ENCODE peak calls at places on chromosome 7, in nine cellular contexts. One of them, this sample, is unnamed.

GRCh38 chr7:16724344-16724743 is 29.2 kb upstream of the TSPAN13 start:
- DNase-seq in mammary epithelial cell: no peak
- DNase-seq in SK-N-SH: no peak
- DNase-seq in adipocyte: no peak
- DNase-seq in CD8-positive, alpha-beta T cell: no peak
- DNase-seq in spleen: no peak
- DNase-seq in adrenal gland: no peak
- DNase-seq in aorta: no peak
- DNase-seq in HCT116: no peak
- DNase-seq in this sample: no peak

GRCh38 chr7:87702326-87702725 is 74.1 kb downstream of the RUNDC3B start:
- DNase-seq in mammary epithelial cell: peak; percentile 83
- DNase-seq in SK-N-SH: no peak
- DNase-seq in adipocyte: peak; percentile 72
- DNase-seq in CD8-positive, alpha-beta T cell: no peak
- DNase-seq in spleen: no peak
- DNase-seq in adrenal gland: no peak
- DNase-seq in aorta: no peak
- DNase-seq in HCT116: no peak
- DNase-seq in this sample: no peak

GRCh38 chr7:154304740-154305679 is 252.8 kb downstream of the DPP6 start:
- DNase-seq in mammary epithelial cell: no peak
- DNase-seq in SK-N-SH: peak; percentile 98
- DNase-seq in adipocyte: no peak
- DNase-seq in CD8-positive, alpha-beta T cell: no peak
- DNase-seq in spleen: no peak
- DNase-seq in adrenal gland: peak; percentile 58
- DNase-seq in aorta: no peak
- DNase-seq in HCT116: no peak
- DNase-seq in this sample: no peak

GRCh38 chr7:108454674-108455523 is 1.3 kb downstream of the NRCAM start:
- DNase-seq in mammary epithelial cell: peak; percentile 32
- DNase-seq in SK-N-SH: peak; percentile 90
- DNase-seq in adipocyte: peak; percentile 45
- DNase-seq in CD8-positive, alpha-beta T cell: peak; percentile 24
- DNase-seq in spleen: peak; percentile 81
- DNase-seq in adrenal gland: peak; percentile 65
- DNase-seq in aorta: no peak
- DNase-seq in HCT116: no peak
- DNase-seq in this sample: no peak

GRCh38 chr7:80170445-80170844 is 35.8 kb downstream of the GNAI1 start:
- DNase-seq in mammary epithelial cell: no peak
- DNase-seq in SK-N-SH: no peak
- DNase-seq in adipocyte: no peak
- DNase-seq in CD8-positive, alpha-beta T cell: no peak
- DNase-seq in spleen: no peak
- DNase-seq in adrenal gland: no peak
- DNase-seq in aorta: no peak
- DNase-seq in HCT116: no peak
- DNase-seq in this sample: no peak

GRCh38 chr7:29369909-29370488 is 175.4 kb downstream of the CHN2 start:
- DNase-seq in mammary epithelial cell: no peak
- DNase-seq in SK-N-SH: no peak
- DNase-seq in adipocyte: no peak
- DNase-seq in CD8-positive, alpha-beta T cell: no peak
- DNase-seq in spleen: no peak
- DNase-seq in adrenal gland: no peak
- DNase-seq in aorta: no peak
- DNase-seq in HCT116: no peak
- DNase-seq in this sample: no peak

GRCh38 chr7:18200855-18201254 is 173.2 kb upstream of the PRPS1L1 start:
- DNase-seq in mammary epithelial cell: no peak
- DNase-seq in SK-N-SH: no peak
- DNase-seq in adipocyte: no peak
- DNase-seq in CD8-positive, alpha-beta T cell: no peak
- DNase-seq in spleen: no peak
- DNase-seq in adrenal gland: no peak
- DNase-seq in aorta: no peak
- DNase-seq in HCT116: no peak
- DNase-seq in this sample: no peak

GRCh38 chr7:112067205-112067604 is 139.0 kb downstream of the DOCK4 start:
- DNase-seq in mammary epithelial cell: no peak
- DNase-seq in SK-N-SH: no peak
- DNase-seq in adipocyte: no peak
- DNase-seq in CD8-positive, alpha-beta T cell: no peak
- DNase-seq in spleen: no peak
- DNase-seq in adrenal gland: no peak
- DNase-seq in aorta: no peak
- DNase-seq in HCT116: no peak
- DNase-seq in this sample: no peak

GRCh38 chr7:47327698-47328391 is 254.1 kb downstream of the TNS3 start:
- DNase-seq in mammary epithelial cell: peak; percentile 62
- DNase-seq in SK-N-SH: peak; percentile 62
- DNase-seq in adipocyte: peak; percentile 95
- DNase-seq in CD8-positive, alpha-beta T cell: no peak
- DNase-seq in spleen: no peak
- DNase-seq in adrenal gland: peak; percentile 90
- DNase-seq in aorta: peak; percentile 91
- DNase-seq in HCT116: no peak
- DNase-seq in this sample: peak; percentile 94

GRCh38 chr7:105639677-105640493 is 58.6 kb upstream of the EFCAB10 start:
- DNase-seq in mammary epithelial cell: no peak
- DNase-seq in SK-N-SH: no peak
- DNase-seq in adipocyte: no peak
- DNase-seq in CD8-positive, alpha-beta T cell: no peak
- DNase-seq in spleen: no peak
- DNase-seq in adrenal gland: no peak
- DNase-seq in aorta: no peak
- DNase-seq in HCT116: no peak
- DNase-seq in this sample: no peak

GRCh38 chr7:141073641-141074161 is at the start of gene TMEM178B:
- DNase-seq in mammary epithelial cell: no peak
- DNase-seq in SK-N-SH: peak; percentile 74
- DNase-seq in adipocyte: peak; percentile 11
- DNase-seq in CD8-positive, alpha-beta T cell: no peak
- DNase-seq in spleen: no peak
- DNase-seq in adrenal gland: no peak
- DNase-seq in aorta: no peak
- DNase-seq in HCT116: no peak
- DNase-seq in this sample: no peak

GRCh38 chr7:47100815-47101435 is 481.0 kb downstream of the TNS3 start:
- DNase-seq in mammary epithelial cell: peak; percentile 35
- DNase-seq in SK-N-SH: peak; percentile 44
- DNase-seq in adipocyte: peak; percentile 53
- DNase-seq in CD8-positive, alpha-beta T cell: no peak
- DNase-seq in spleen: no peak
- DNase-seq in adrenal gland: peak; percentile 75
- DNase-seq in aorta: peak; percentile 73
- DNase-seq in HCT116: peak; percentile 61
- DNase-seq in this sample: peak; percentile 35

GRCh38 chr7:28411876-28412662 is at the start of gene CREB5:
- DNase-seq in mammary epithelial cell: no peak
- DNase-seq in SK-N-SH: no peak
- DNase-seq in adipocyte: no peak
- DNase-seq in CD8-positive, alpha-beta T cell: no peak
- DNase-seq in spleen: no peak
- DNase-seq in adrenal gland: no peak
- DNase-seq in aorta: no peak
- DNase-seq in HCT116: no peak
- DNase-seq in this sample: no peak

GRCh38 chr7:74658171-74659004 is 870 bp downstream of the GTF2I start:
- DNase-seq in mammary epithelial cell: peak; percentile 95
- DNase-seq in SK-N-SH: peak; percentile 100
- DNase-seq in adipocyte: peak; percentile 97
- DNase-seq in CD8-positive, alpha-beta T cell: peak; percentile 90
- DNase-seq in spleen: peak; percentile 97
- DNase-seq in adrenal gland: peak; percentile 96
- DNase-seq in aorta: peak; percentile 94
- DNase-seq in HCT116: peak; percentile 75
- DNase-seq in this sample: peak; percentile 93

GRCh38 chr7:25950488-25951413 is 201.2 kb upstream of the NFE2L3 start:
- DNase-seq in mammary epithelial cell: peak; percentile 89
- DNase-seq in SK-N-SH: peak; percentile 97
- DNase-seq in adipocyte: peak; percentile 61
- DNase-seq in CD8-positive, alpha-beta T cell: peak; percentile 92
- DNase-seq in spleen: peak; percentile 95
- DNase-seq in adrenal gland: peak; percentile 95
- DNase-seq in aorta: peak; percentile 93
- DNase-seq in HCT116: peak; percentile 79
- DNase-seq in this sample: peak; percentile 85

GRCh38 chr7:64908358-64908757 is 5.3 kb downstream of the ZNF273 start:
- DNase-seq in mammary epithelial cell: no peak
- DNase-seq in SK-N-SH: no peak
- DNase-seq in adipocyte: no peak
- DNase-seq in CD8-positive, alpha-beta T cell: no peak
- DNase-seq in spleen: no peak
- DNase-seq in adrenal gland: no peak
- DNase-seq in aorta: no peak
- DNase-seq in HCT116: no peak
- DNase-seq in this sample: no peak

GRCh38 chr7:139389774-139390173 is 30.1 kb downstream of the LUC7L2 start:
- DNase-seq in mammary epithelial cell: no peak
- DNase-seq in SK-N-SH: no peak
- DNase-seq in adipocyte: no peak
- DNase-seq in CD8-positive, alpha-beta T cell: no peak
- DNase-seq in spleen: no peak
- DNase-seq in adrenal gland: no peak
- DNase-seq in aorta: no peak
- DNase-seq in HCT116: no peak
- DNase-seq in this sample: no peak
- H3K36me3 ChIP-seq in mammary epithelial cell: peaks cover 17% of the 10 kb centered on the region
- H3K36me3 ChIP-seq in SK-N-SH: peaks cover 54% of the 10 kb centered on the region
- H3K36me3 ChIP-seq in adipocyte: peaks cover 62% of the 10 kb centered on the region
- H3K36me3 ChIP-seq in CD8-positive, alpha-beta T cell: no peaks in the 10 kb centered on the region
- H3K36me3 ChIP-seq in spleen: peaks cover 61% of the 10 kb centered on the region
- H3K36me3 ChIP-seq in adrenal gland: peaks cover 3% of the 10 kb centered on the region
- H3K36me3 ChIP-seq in aorta: peaks cover 10% of the 10 kb centered on the region
- H3K36me3 ChIP-seq in HCT116: peaks cover 8% of the 10 kb centered on the region
- H3K36me3 ChIP-seq in this sample: peaks cover 38% of the 10 kb centered on the region

DNA sequence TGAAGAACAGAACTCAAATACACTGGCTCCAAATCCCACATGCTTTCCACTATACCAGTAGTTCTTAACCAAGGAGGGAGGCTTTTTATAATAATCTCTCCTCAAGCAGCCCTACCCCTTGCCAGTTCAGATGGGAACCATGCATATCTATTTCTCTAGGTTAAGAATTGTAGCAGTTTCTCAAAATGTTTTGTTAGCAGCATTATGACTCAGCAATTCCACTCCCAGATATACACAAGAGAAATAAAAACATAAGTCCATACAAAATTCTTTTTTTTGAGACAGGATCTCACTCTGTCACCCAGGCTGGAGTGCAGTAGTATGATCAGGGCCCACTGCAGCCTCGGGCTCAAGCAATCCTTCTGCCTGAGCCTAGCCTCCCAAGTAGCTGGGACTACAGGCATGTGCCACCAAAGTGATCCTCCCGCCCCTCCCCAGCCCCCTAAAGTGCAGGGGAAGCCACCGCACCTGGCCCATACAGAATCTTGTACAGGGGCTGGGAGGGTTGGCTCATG is 18.1 kb downstream of the YWHAG start:
- DNase-seq in mammary epithelial cell: no peak
- DNase-seq in SK-N-SH: no peak
- DNase-seq in adipocyte: peak; percentile 88
- DNase-seq in CD8-positive, alpha-beta T cell: no peak
- DNase-seq in spleen: no peak
- DNase-seq in adrenal gland: no peak
- DNase-seq in aorta: no peak
- DNase-seq in HCT116: no peak
- DNase-seq in this sample: no peak
- H3K36me3 ChIP-seq in mammary epithelial cell: peaks cover 21% of the 10 kb centered on the region
- H3K36me3 ChIP-seq in SK-N-SH: peaks cover 44% of the 10 kb centered on the region
- H3K36me3 ChIP-seq in adipocyte: peaks cover 71% of the 10 kb centered on the region
- H3K36me3 ChIP-seq in CD8-positive, alpha-beta T cell: no peaks in the 10 kb centered on the region
- H3K36me3 ChIP-seq in spleen: peaks cover 31% of the 10 kb centered on the region
- H3K36me3 ChIP-seq in adrenal gland: peaks cover 36% of the 10 kb centered on the region
- H3K36me3 ChIP-seq in aorta: no peaks in the 10 kb centered on the region
- H3K36me3 ChIP-seq in HCT116: peaks cover 26% of the 10 kb centered on the region
- H3K36me3 ChIP-seq in this sample: peaks cover 41% of the 10 kb centered on the region

DNA sequence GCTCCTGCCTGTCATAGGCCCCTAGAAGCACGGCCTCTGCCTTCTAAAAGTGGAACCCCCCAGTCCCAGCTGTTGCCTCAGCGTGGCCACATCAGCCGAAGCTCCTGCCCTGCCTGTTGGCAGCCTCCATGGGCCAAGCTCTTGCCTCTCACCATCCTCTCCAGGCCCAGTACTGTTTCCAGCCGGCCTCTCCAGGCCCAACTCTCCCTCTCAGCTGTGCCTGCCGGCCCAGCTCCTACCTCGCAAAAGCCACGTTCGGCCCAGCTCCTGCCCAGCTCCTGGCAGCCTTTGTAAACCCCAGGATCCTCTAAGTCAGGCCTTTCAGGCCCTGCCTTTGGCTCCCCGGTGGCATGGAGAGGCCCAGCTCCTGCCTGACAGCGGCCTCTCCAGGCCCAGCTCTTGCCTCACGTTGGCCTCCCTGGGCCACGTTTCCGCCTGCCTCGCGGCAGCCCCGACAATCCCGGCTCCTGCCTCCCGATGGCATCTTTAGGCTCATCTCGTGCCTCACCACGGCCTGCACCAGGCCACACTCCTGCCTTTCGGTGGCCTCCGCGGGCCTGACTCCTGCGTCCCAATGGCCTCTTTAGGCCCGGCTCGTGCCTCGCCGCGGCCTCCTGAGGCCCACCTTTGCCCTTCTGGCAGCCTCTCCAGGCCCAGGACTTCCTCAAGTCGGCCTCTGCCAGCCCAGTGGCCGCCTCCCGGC is 17.5 kb upstream of the TMEM248 start:
- DNase-seq in mammary epithelial cell: no peak
- DNase-seq in SK-N-SH: no peak
- DNase-seq in adipocyte: no peak
- DNase-seq in CD8-positive, alpha-beta T cell: no peak
- DNase-seq in spleen: no peak
- DNase-seq in adrenal gland: no peak
- DNase-seq in aorta: no peak
- DNase-seq in HCT116: no peak
- DNase-seq in this sample: no peak
- H3K36me3 ChIP-seq in mammary epithelial cell: peaks cover 2% of the 10 kb centered on the region
- H3K36me3 ChIP-seq in SK-N-SH: peaks cover 14% of the 10 kb centered on the region
- H3K36me3 ChIP-seq in adipocyte: peaks cover 20% of the 10 kb centered on the region
- H3K36me3 ChIP-seq in CD8-positive, alpha-beta T cell: no peaks in the 10 kb centered on the region
- H3K36me3 ChIP-seq in spleen: no peaks in the 10 kb centered on the region
- H3K36me3 ChIP-seq in adrenal gland: no peaks in the 10 kb centered on the region
- H3K36me3 ChIP-seq in aorta: no peaks in the 10 kb centered on the region
- H3K36me3 ChIP-seq in HCT116: peaks cover 2% of the 10 kb centered on the region
- H3K36me3 ChIP-seq in this sample: peaks cover 23% of the 10 kb centered on the region

DNA sequence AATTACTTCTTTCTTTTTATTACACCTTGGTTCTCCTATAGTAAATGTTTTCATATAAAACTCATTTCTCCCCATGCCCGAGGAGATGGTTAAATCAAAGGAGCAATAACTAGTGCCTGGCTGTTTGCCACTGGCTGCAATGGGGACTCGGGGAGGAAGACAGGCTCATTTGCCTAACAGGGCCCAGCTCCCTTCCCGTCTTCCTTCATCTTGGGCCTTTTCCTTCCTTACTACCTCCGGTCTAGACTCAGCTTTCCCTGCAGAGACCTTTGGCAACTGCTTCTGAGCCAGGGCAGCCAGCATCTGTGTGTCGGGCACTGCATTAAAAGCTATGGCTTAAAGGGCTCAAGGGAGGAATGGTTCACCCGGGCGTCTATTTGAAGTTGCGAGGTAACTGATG is 63.5 kb downstream of the CALD1 start:
- DNase-seq in mammary epithelial cell: no peak
- DNase-seq in SK-N-SH: no peak
- DNase-seq in adipocyte: no peak
- DNase-seq in CD8-positive, alpha-beta T cell: no peak
- DNase-seq in spleen: no peak
- DNase-seq in adrenal gland: no peak
- DNase-seq in aorta: no peak
- DNase-seq in HCT116: no peak
- DNase-seq in this sample: no peak
- H3K36me3 ChIP-seq in mammary epithelial cell: no peaks in the 10 kb centered on the region
- H3K36me3 ChIP-seq in SK-N-SH: peaks cover 67% of the 10 kb centered on the region
- H3K36me3 ChIP-seq in adipocyte: peaks cover 34% of the 10 kb centered on the region
- H3K36me3 ChIP-seq in CD8-positive, alpha-beta T cell: no peaks in the 10 kb centered on the region
- H3K36me3 ChIP-seq in spleen: no peaks in the 10 kb centered on the region
- H3K36me3 ChIP-seq in adrenal gland: no peaks in the 10 kb centered on the region
- H3K36me3 ChIP-seq in aorta: peaks cover 2% of the 10 kb centered on the region
- H3K36me3 ChIP-seq in HCT116: no peaks in the 10 kb centered on the region
- H3K36me3 ChIP-seq in this sample: peaks cover 21% of the 10 kb centered on the region

This sample was measured in left ventricle myocardium inferior.